ENCODE peak calls at places on chromosomes 13 and 19, in nine cellular contexts. E, J, N, P, U, Y, F, D and W are unnamed samples. For H3K9me3, the result is how much of the 10 kb centered on the place peaks cover.

GRCh38 chr19:55632463-55632834 is 8.1 kb upstream of the ZNF784 start:
- DNase-seq in D (peak), F (peak), N (no peak), E (peak), Y (peak), J (peak), U (peak), P (peak), W (peak)

GRCh38 chr19:8257052-8257443 is 47.9 kb downstream of the CERS4 start:
- DNase-seq in P (no peak), J (no peak), N (no peak), F (no peak), D (no peak), Y (no peak), E (no peak), U (peak), W (no peak)

GRCh38 chr19:19213822-19214558 is 2.2 kb downstream of the NCAN start:
- DNase-seq in J (no peak), U (no peak), Y (no peak), P (no peak), E (no peak), N (peak), D (no peak), F (no peak), W (no peak)

GRCh38 chr19:45947926-45948325 is 25.7 kb downstream of the NOVA2 start:
- DNase-seq in F (no peak), N (no peak), J (no peak), D (no peak), P (no peak), U (no peak), Y (no peak), E (no peak), W (no peak)

GRCh38 chr13:25037057-25037813 is 58.7 kb upstream of the PABPC3 start:
- DNase-seq in D (no peak), Y (peak), E (peak), N (no peak), J (peak), P (peak), F (peak), U (peak), W (peak)

GRCh38 chr13:30377312-30377685 is 45.0 kb upstream of the UBE2L5 start:
- DNase-seq in N (no peak), J (no peak), E (no peak), Y (no peak), P (no peak), U (no peak), D (no peak), F (no peak), W (no peak)

GRCh38 chr19:344625-345319 is at the start of gene MIER2:
- DNase-seq in E (peak), Y (peak), U (peak), F (peak), J (peak), P (no peak), D (peak), N (peak), W (peak)

GRCh38 chr13:27088619-27089018 is 83.0 kb downstream of the USP12 start:
- DNase-seq in P (no peak), D (no peak), U (no peak), Y (no peak), J (no peak), N (no peak), F (no peak), E (no peak), W (no peak)

GRCh38 chr13:64753606-64754005 is 2476.5 kb downstream of the PCDH9 start:
- DNase-seq in J (no peak), P (no peak), N (no peak), Y (no peak), D (no peak), F (no peak), E (no peak), U (no peak), W (no peak)

GRCh38 chr19:37492213-37492612 is 14.5 kb upstream of the ZNF793 start:
- DNase-seq in E (no peak), N (no peak), F (no peak), P (no peak), U (no peak), J (no peak), D (no peak), Y (no peak), W (no peak)

GRCh38 chr19:40223135-40223822 is 3.2 kb downstream of the CCNP start:
- DNase-seq in E (no peak), Y (peak), U (no peak), D (no peak), N (peak), P (no peak), F (no peak), J (peak), W (no peak)

GRCh38 chr13:79445968-79446645 is 34.8 kb upstream of the NDFIP2 start:
- DNase-seq in U (no peak), P (no peak), J (no peak), N (no peak), F (no peak), E (no peak), Y (no peak), D (no peak), W (no peak)

GRCh38 chr19:5040544-5041167 is 71.7 kb downstream of the KDM4B start:
- DNase-seq in Y (no peak), E (no peak), J (no peak), P (no peak), D (no peak), F (no peak), N (no peak), U (no peak), W (no peak)

GRCh38 chr13:32642858-32643257 is 56.6 kb downstream of the PDS5B start:
- DNase-seq in J (no peak), U (no peak), Y (no peak), F (no peak), D (no peak), E (no peak), N (no peak), P (no peak), W (no peak)

DNA sequence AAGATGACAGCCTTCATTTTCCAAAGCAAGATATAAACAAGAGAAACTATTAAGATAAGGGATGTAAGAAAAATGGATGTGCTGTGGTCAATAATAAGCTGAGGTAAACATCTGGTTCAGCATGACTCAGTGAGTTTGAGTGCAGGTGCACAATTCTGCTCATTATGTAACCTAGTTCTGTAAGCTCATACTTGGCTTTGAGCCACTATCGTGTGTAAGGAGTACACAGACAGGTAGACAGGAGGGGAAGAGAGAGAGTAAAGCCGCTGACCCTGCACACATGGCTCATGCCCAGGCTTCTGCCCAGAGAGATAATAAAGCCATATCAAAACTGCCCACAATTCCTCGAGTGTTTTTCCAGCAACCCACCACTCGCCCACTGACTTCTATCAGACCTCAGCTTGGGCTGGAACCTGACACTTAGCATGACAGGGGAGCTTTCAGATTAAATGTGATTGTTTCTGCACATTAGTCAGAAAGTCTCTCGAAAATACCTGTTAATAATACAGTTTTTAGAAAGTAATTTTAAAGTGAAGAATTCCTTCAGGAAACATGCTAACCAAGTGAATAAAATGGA is 51.7 kb downstream of the ZNF91 start:
- DNase-seq in J (no peak), E (no peak), Y (no peak), D (no peak), U (no peak), P (no peak), N (no peak), F (no peak), W (no peak)
- H3K9me3 ChIP-seq in J (half or more), E (under half), Y (half or more), D (under half), U (under half), P (under half), N (half or more), F (under half), W (under half)

GRCh38 chr13:113507564-113508210 is 17.2 kb upstream of the DCUN1D2 start:
- DNase-seq in E (no peak), D (no peak), Y (no peak), F (no peak), J (no peak), U (no peak), P (no peak), N (no peak), W (no peak)

GRCh38 chr13:113506025-113506685 is 15.6 kb upstream of the DCUN1D2 start:
- DNase-seq in P (no peak), E (no peak), Y (no peak), U (no peak), F (no peak), D (no peak), N (no peak), J (no peak), W (no peak)

GRCh38 chr13:113509989-113510388 is 19.5 kb upstream of the DCUN1D2 start:
- DNase-seq in N (no peak), D (no peak), Y (no peak), F (no peak), E (no peak), J (no peak), U (no peak), P (no peak), W (no peak)

GRCh38 chr13:113508531-113509254 is 18.2 kb upstream of the DCUN1D2 start:
- DNase-seq in N (peak), D (no peak), E (no peak), F (no peak), P (no peak), U (no peak), Y (no peak), J (no peak), W (no peak)

GRCh38 chr13:113506871-113507388 is 16.4 kb upstream of the DCUN1D2 start:
- DNase-seq in P (no peak), Y (no peak), E (no peak), J (no peak), F (no peak), U (no peak), N (no peak), D (no peak), W (no peak)
- H3K9me3 ChIP-seq in P (under half), Y (under half), E (under half), J (under half), F (under half), U (under half), N (under half), D (under half), W (under half)

GRCh38 chr19:44499559-44499958 is 763 bp downstream of the ZNF180 start:
- DNase-seq in Y (no peak), J (no peak), F (no peak), P (no peak), D (no peak), E (no peak), U (no peak), N (no peak), W (no peak)

GRCh38 chr19:44498988-44499387 is 1.3 kb downstream of the ZNF180 start:
- DNase-seq in Y (no peak), D (no peak), F (no peak), E (no peak), U (no peak), J (no peak), N (no peak), P (no peak), W (no peak)

GRCh38 chr19:44496711-44497110 is 3.6 kb downstream of the ZNF180 start:
- DNase-seq in P (no peak), J (no peak), E (no peak), F (no peak), N (no peak), Y (no peak), D (no peak), U (no peak), W (no peak)

GRCh38 chr19:44499962-44500949 is at the start of gene ZNF180:
- DNase-seq in D (peak), P (peak), Y (peak), E (peak), J (peak), U (peak), N (peak), F (peak), W (peak)
- H3K9me3 ChIP-seq in D (under half), P (under half), Y (under half), E (under half), J (under half), U (half or more), N (under half), F (under half), W (under half)

GRCh38 chr13:40875048-40875447 is 85.6 kb downstream of the SLC25A15 start:
- DNase-seq in F (no peak), N (no peak), E (no peak), J (no peak), Y (no peak), P (no peak), U (no peak), D (no peak), W (no peak)
- H3K9me3 ChIP-seq in F (half or more), N (half or more), E (under half), J (half or more), Y (half or more), P (under half), U (under half), D (under half), W (half or more)

GRCh38 chr19:15977690-15978089 is 28.9 kb downstream of the OR10H4 start:
- DNase-seq in D (no peak), E (no peak), P (no peak), F (no peak), U (no peak), Y (no peak), J (no peak), N (no peak), W (no peak)

GRCh38 chr19:15979293-15979692 is 30.5 kb downstream of the OR10H4 start:
- DNase-seq in J (no peak), Y (no peak), P (no peak), U (no peak), E (no peak), N (no peak), D (no peak), F (no peak), W (no peak)

GRCh38 chr19:15971217-15971616 is 22.4 kb downstream of the OR10H4 start:
- DNase-seq in J (no peak), N (no peak), D (no peak), U (no peak), P (no peak), F (no peak), Y (no peak), E (no peak), W (no peak)

DNA sequence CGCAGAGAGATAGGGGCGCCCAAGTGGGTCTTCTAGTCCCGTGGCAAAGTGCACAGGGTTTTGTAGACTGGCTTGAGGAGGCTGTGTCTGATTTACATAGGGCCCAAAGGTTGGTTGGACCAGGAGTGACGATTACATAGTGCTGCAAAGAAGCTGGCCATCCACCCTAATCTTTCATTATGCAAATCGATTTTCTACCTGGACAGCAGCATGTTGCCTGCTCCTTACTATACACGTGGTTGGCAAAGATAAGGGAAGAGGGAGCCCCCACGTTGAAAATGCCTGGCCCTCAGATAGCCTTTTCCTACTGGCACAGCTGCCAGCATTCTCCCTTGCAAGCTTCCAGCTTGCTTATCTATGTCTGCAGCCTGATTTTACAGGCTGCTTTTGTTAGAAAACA is 28.4 kb downstream of the OR10H4 start:
- DNase-seq in E (no peak), F (no peak), U (no peak), J (no peak), D (no peak), N (no peak), Y (no peak), P (no peak), W (no peak)
- H3K9me3 ChIP-seq in E (under half), F (under half), U (under half), J (under half), D (under half), N (under half), Y (under half), P (under half), W (under half)

GRCh38 chr19:21410166-21410565 is 13.2 kb downstream of the ZNF493 start:
- DNase-seq in P (no peak), Y (no peak), D (no peak), F (no peak), U (no peak), N (no peak), J (no peak), E (no peak), W (no peak)
- H3K9me3 ChIP-seq in P (under half), Y (half or more), D (under half), F (under half), U (under half), N (half or more), J (under half), E (under half), W (under half)

GRCh38 chr13:112509190-112509589 is 78.8 kb downstream of the TUBGCP3 start:
- DNase-seq in D (no peak), E (peak), P (no peak), Y (no peak), J (no peak), F (peak), N (no peak), U (no peak), W (no peak)

GRCh38 chr13:112516218-112516617 is 71.7 kb downstream of the TUBGCP3 start:
- DNase-seq in F (no peak), P (no peak), D (no peak), Y (no peak), U (no peak), J (no peak), N (no peak), E (no peak), W (no peak)

GRCh38 chr13:112513761-112514160 is 74.2 kb downstream of the TUBGCP3 start:
- DNase-seq in J (no peak), E (no peak), N (no peak), Y (no peak), P (no peak), D (no peak), F (no peak), U (no peak), W (no peak)

GRCh38 chr13:112510002-112510780 is 77.8 kb downstream of the TUBGCP3 start:
- DNase-seq in U (peak), P (no peak), E (peak), N (no peak), D (no peak), Y (no peak), J (no peak), F (peak), W (no peak)

DNA sequence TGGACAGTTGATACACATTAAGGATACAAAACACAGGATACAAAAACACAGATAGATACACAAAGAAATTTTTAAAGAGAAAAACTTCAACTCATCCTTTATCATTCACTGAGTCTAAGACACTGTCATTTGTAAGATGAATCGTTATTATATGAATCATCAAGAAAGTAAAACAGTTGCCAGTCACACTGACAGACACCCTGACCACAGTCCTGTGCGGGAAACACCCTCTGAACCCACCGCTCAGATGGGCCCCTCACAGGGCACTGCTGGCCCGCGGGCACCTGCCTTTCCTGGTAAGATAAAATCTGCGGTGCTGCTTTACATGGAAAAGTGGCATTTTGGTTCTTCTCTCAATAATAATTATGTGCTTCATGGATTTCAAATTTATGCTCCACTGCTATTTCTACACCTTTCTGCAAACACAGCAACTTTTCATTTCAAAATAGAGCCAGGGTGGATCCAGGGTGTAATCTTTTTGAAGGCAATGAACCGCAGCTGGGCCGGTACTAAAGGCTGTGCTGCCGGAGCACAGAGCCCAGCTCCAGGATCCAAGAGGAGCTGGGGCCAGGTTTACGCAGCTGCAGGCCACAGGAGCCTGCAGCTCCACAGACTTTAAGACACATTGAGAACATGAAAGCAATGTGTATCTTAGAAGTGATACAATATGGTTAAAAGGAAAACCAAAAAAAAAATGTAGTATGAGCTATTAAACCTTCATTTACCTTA is 76.8 kb downstream of the TUBGCP3 start:
- DNase-seq in F (no peak), E (no peak), D (no peak), N (no peak), U (no peak), P (no peak), Y (no peak), J (no peak), W (no peak)
- H3K9me3 ChIP-seq in F (under half), E (under half), D (under half), N (under half), U (under half), P (under half), Y (under half), J (under half), W (under half)

GRCh38 chr19:28018499-28018898 is 1194.5 kb downstream of the UQCRFS1 start:
- DNase-seq in J (no peak), U (no peak), Y (no peak), N (no peak), E (no peak), D (no peak), P (no peak), F (no peak), W (no peak)
- H3K9me3 ChIP-seq in J (under half), U (under half), Y (under half), N (under half), E (under half), D (under half), P (under half), F (under half), W (under half)

DNA sequence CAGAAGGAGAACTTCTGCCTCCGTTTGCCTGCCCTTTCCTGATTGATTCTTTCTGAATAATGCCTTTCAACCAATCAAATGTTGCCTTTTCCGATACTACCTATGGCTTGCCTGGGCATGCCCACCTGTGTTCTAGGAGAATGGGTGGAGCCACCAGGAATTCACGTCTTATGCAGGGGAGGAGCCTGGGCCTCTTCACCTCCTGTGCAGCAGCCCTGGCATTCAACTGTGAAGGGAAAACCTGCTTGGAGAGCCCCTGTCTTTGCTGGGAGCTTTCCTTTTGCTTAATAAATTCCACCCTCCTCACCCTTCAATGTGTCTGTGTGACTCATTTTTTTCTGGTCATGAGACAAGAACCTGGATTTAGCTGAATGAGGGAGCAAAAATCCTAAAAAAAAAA is 730.7 kb downstream of the UQCRFS1 start:
- DNase-seq in P (no peak), U (peak), F (no peak), D (no peak), E (no peak), Y (no peak), N (no peak), J (no peak), W (no peak)
- H3K9me3 ChIP-seq in P (under half), U (under half), F (under half), D (under half), E (under half), Y (under half), N (under half), J (under half), W (under half)